ENCODE peak calls at places on chromosomes 2 and 18, in eight cellular contexts. One of them, this sample, is unnamed.
A peak's percentile ranks its signal among the peaks of the same experiment; 100 is the strongest.

GRCh38 chr2:241187101-241187690 is 1.3 kb upstream of the ANO7 start:
- DNase-seq in BE2C: no peak
- DNase-seq in psoas muscle: no peak
- DNase-seq in BJ: no peak
- DNase-seq in mesendoderm: peak; percentile 34
- DNase-seq in neural progenitor cell: no peak
- DNase-seq in naive thymus-derived CD4-positive, alpha-beta T cell: no peak
- DNase-seq in cardiac muscle cell: no peak
- DNase-seq in this sample: no peak

GRCh38 chr2:18219676-18220075 is 340.8 kb downstream of the RDH14 start:
- DNase-seq in BE2C: no peak
- DNase-seq in psoas muscle: no peak
- DNase-seq in BJ: no peak
- DNase-seq in mesendoderm: no peak
- DNase-seq in neural progenitor cell: no peak
- DNase-seq in naive thymus-derived CD4-positive, alpha-beta T cell: no peak
- DNase-seq in cardiac muscle cell: peak; percentile 20
- DNase-seq in this sample: no peak

GRCh38 chr2:37869756-37870155 is 55.3 kb upstream of the RMDN2 start:
- DNase-seq in BE2C: no peak
- DNase-seq in psoas muscle: no peak
- DNase-seq in BJ: peak; percentile 33
- DNase-seq in mesendoderm: no peak
- DNase-seq in neural progenitor cell: no peak
- DNase-seq in naive thymus-derived CD4-positive, alpha-beta T cell: no peak
- DNase-seq in cardiac muscle cell: peak; percentile 28
- DNase-seq in this sample: no peak

GRCh38 chr18:37516361-37516853 is 49.2 kb downstream of the CELF4 start:
- DNase-seq in BE2C: peak; percentile 71
- DNase-seq in psoas muscle: no peak
- DNase-seq in BJ: no peak
- DNase-seq in mesendoderm: no peak
- DNase-seq in neural progenitor cell: no peak
- DNase-seq in naive thymus-derived CD4-positive, alpha-beta T cell: no peak
- DNase-seq in cardiac muscle cell: no peak
- DNase-seq in this sample: no peak

GRCh38 chr2:186827862-186828492 is 21.0 kb downstream of the ZSWIM2 start:
- DNase-seq in BE2C: no peak
- DNase-seq in psoas muscle: no peak
- DNase-seq in BJ: no peak
- DNase-seq in mesendoderm: no peak
- DNase-seq in neural progenitor cell: no peak
- DNase-seq in naive thymus-derived CD4-positive, alpha-beta T cell: no peak
- DNase-seq in cardiac muscle cell: no peak
- DNase-seq in this sample: no peak

GRCh38 chr18:32478818-32479217 is 8.1 kb upstream of the GAREM1 start:
- DNase-seq in BE2C: no peak
- DNase-seq in psoas muscle: no peak
- DNase-seq in BJ: no peak
- DNase-seq in mesendoderm: no peak
- DNase-seq in neural progenitor cell: peak; percentile 39
- DNase-seq in naive thymus-derived CD4-positive, alpha-beta T cell: no peak
- DNase-seq in cardiac muscle cell: no peak
- DNase-seq in this sample: no peak

GRCh38 chr2:20526146-20526545 is 79.3 kb downstream of the RHOB start:
- DNase-seq in BE2C: no peak
- DNase-seq in psoas muscle: no peak
- DNase-seq in BJ: no peak
- DNase-seq in mesendoderm: no peak
- DNase-seq in neural progenitor cell: no peak
- DNase-seq in naive thymus-derived CD4-positive, alpha-beta T cell: no peak
- DNase-seq in cardiac muscle cell: no peak
- DNase-seq in this sample: no peak

GRCh38 chr2:73285162-73285739 is 973 bp upstream of the FBXO41 start:
- DNase-seq in BE2C: no peak
- DNase-seq in psoas muscle: no peak
- DNase-seq in BJ: no peak
- DNase-seq in mesendoderm: no peak
- DNase-seq in neural progenitor cell: no peak
- DNase-seq in naive thymus-derived CD4-positive, alpha-beta T cell: no peak
- DNase-seq in cardiac muscle cell: no peak
- DNase-seq in this sample: no peak

GRCh38 chr2:229270551-229271410 is at the start of gene PID1:
- DNase-seq in BE2C: no peak
- DNase-seq in psoas muscle: peak; percentile 60
- DNase-seq in BJ: no peak
- DNase-seq in mesendoderm: peak; percentile 51
- DNase-seq in neural progenitor cell: peak; percentile 88
- DNase-seq in naive thymus-derived CD4-positive, alpha-beta T cell: no peak
- DNase-seq in cardiac muscle cell: peak; percentile 73
- DNase-seq in this sample: no peak

GRCh38 chr2:226673314-226673723 is 126.3 kb downstream of the IRS1 start:
- DNase-seq in BE2C: peak; percentile 15
- DNase-seq in psoas muscle: peak; percentile 78
- DNase-seq in BJ: no peak
- DNase-seq in mesendoderm: peak; percentile 90
- DNase-seq in neural progenitor cell: no peak
- DNase-seq in naive thymus-derived CD4-positive, alpha-beta T cell: no peak
- DNase-seq in cardiac muscle cell: peak; percentile 91
- DNase-seq in this sample: no peak

GRCh38 chr2:30790879-30791278 is 16.4 kb downstream of the CAPN13 start:
- DNase-seq in BE2C: no peak
- DNase-seq in psoas muscle: no peak
- DNase-seq in BJ: no peak
- DNase-seq in mesendoderm: no peak
- DNase-seq in neural progenitor cell: no peak
- DNase-seq in naive thymus-derived CD4-positive, alpha-beta T cell: no peak
- DNase-seq in cardiac muscle cell: no peak
- DNase-seq in this sample: no peak

GRCh38 chr18:58838946-58839345 is 25.7 kb upstream of the ZNF532 start:
- DNase-seq in BE2C: no peak
- DNase-seq in psoas muscle: no peak
- DNase-seq in BJ: no peak
- DNase-seq in mesendoderm: no peak
- DNase-seq in neural progenitor cell: no peak
- DNase-seq in naive thymus-derived CD4-positive, alpha-beta T cell: no peak
- DNase-seq in cardiac muscle cell: no peak
- DNase-seq in this sample: no peak

GRCh38 chr2:46157072-46157965 is 139.9 kb upstream of the EPAS1 start:
- DNase-seq in BE2C: no peak
- DNase-seq in psoas muscle: no peak
- DNase-seq in BJ: no peak
- DNase-seq in mesendoderm: no peak
- DNase-seq in neural progenitor cell: no peak
- DNase-seq in naive thymus-derived CD4-positive, alpha-beta T cell: no peak
- DNase-seq in cardiac muscle cell: peak; percentile 45
- DNase-seq in this sample: no peak

GRCh38 chr2:632471-632870 is 44.7 kb downstream of the TMEM18 start:
- DNase-seq in BE2C: no peak
- DNase-seq in psoas muscle: no peak
- DNase-seq in BJ: no peak
- DNase-seq in mesendoderm: no peak
- DNase-seq in neural progenitor cell: no peak
- DNase-seq in naive thymus-derived CD4-positive, alpha-beta T cell: no peak
- DNase-seq in cardiac muscle cell: no peak
- DNase-seq in this sample: no peak

GRCh38 chr2:128365217-128365905 is 46.7 kb upstream of the HS6ST1 start:
- DNase-seq in BE2C: no peak
- DNase-seq in psoas muscle: peak; percentile 32
- DNase-seq in BJ: no peak
- DNase-seq in mesendoderm: no peak
- DNase-seq in neural progenitor cell: no peak
- DNase-seq in naive thymus-derived CD4-positive, alpha-beta T cell: no peak
- DNase-seq in cardiac muscle cell: no peak
- DNase-seq in this sample: no peak

GRCh38 chr2:168948621-168949212 is 47.6 kb downstream of the G6PC2 start:
- DNase-seq in BE2C: no peak
- DNase-seq in psoas muscle: no peak
- DNase-seq in BJ: no peak
- DNase-seq in mesendoderm: peak; percentile 31
- DNase-seq in neural progenitor cell: peak; percentile 37
- DNase-seq in naive thymus-derived CD4-positive, alpha-beta T cell: no peak
- DNase-seq in cardiac muscle cell: peak; percentile 41
- DNase-seq in this sample: no peak

GRCh38 chr2:180359522-180360282 is 352.6 kb upstream of the CWC22 start:
- DNase-seq in BE2C: no peak
- DNase-seq in psoas muscle: no peak
- DNase-seq in BJ: no peak
- DNase-seq in mesendoderm: peak; percentile 38
- DNase-seq in neural progenitor cell: no peak
- DNase-seq in naive thymus-derived CD4-positive, alpha-beta T cell: no peak
- DNase-seq in cardiac muscle cell: no peak
- DNase-seq in this sample: no peak

DNA sequence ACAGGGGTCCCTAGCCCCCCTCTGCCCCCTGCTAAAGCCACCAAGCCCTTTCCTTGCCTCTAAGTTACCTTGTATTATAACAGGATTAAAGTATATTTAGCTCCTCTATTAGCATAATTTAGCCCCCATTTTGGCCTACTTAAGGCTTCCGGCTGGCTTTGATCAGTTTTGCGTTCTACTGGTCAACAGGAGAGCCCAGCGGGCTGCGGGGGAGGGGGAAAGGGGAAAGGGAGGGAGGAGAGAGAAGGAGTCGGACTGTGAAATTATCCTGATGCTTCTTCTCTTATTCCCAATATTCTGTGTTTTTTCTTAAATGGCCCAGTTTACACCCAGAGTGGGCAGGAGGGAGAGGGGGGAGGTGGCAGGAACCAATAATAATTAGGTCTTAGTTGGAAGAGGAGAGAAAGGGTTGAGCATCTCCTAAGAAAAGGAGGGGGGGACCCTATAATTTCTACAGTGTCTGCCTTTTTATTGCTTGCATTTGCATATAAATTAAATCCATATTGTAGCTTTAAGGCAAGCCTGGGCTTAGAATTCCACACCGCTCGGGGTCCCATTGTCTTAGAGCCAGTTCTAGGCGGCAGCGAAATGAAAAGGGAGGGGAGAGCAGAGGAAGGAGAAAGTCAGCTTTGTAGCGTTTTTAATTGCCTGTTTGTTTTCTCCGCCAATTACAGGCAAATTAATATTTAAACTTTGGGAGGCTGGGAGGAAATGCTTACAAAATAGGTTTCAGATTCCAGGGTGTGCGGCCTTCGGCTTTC is 39.6 kb downstream of the EN1 start:
- DNase-seq in BE2C: no peak
- DNase-seq in psoas muscle: no peak
- DNase-seq in BJ: no peak
- DNase-seq in mesendoderm: peak; percentile 30
- DNase-seq in neural progenitor cell: peak; percentile 73
- DNase-seq in naive thymus-derived CD4-positive, alpha-beta T cell: no peak
- DNase-seq in cardiac muscle cell: no peak
- DNase-seq in this sample: no peak
- H3K4me3 ChIP-seq in BE2C: no peak overlapping the region
- H3K4me3 ChIP-seq in psoas muscle: no peak overlapping the region
- H3K4me3 ChIP-seq in BJ: no peak overlapping the region
- H3K4me3 ChIP-seq in mesendoderm: no peak overlapping the region
- H3K4me3 ChIP-seq in neural progenitor cell: peak overlapping the region; percentile 36
- H3K4me3 ChIP-seq in naive thymus-derived CD4-positive, alpha-beta T cell: no peak overlapping the region
- H3K4me3 ChIP-seq in cardiac muscle cell: no peak overlapping the region
- H3K4me3 ChIP-seq in this sample: no peak overlapping the region

GRCh38 chr18:7116001-7116831 is 1.4 kb downstream of the LAMA1 start:
- DNase-seq in BE2C: no peak
- DNase-seq in psoas muscle: no peak
- DNase-seq in BJ: no peak
- DNase-seq in mesendoderm: peak; percentile 85
- DNase-seq in neural progenitor cell: peak; percentile 90
- DNase-seq in naive thymus-derived CD4-positive, alpha-beta T cell: no peak
- DNase-seq in cardiac muscle cell: peak; percentile 64
- DNase-seq in this sample: no peak
- H3K4me3 ChIP-seq in BE2C: no peak overlapping the region
- H3K4me3 ChIP-seq in psoas muscle: peak overlapping the region; percentile 66
- H3K4me3 ChIP-seq in BJ: peak overlapping the region; percentile 33
- H3K4me3 ChIP-seq in mesendoderm: peak overlapping the region; percentile 72
- H3K4me3 ChIP-seq in neural progenitor cell: peak overlapping the region; percentile 95
- H3K4me3 ChIP-seq in naive thymus-derived CD4-positive, alpha-beta T cell: no peak overlapping the region
- H3K4me3 ChIP-seq in cardiac muscle cell: peak overlapping the region; percentile 72
- H3K4me3 ChIP-seq in this sample: no peak overlapping the region

GRCh38 chr2:222307138-222307756 is 8.4 kb upstream of the PAX3 start:
- DNase-seq in BE2C: no peak
- DNase-seq in psoas muscle: no peak
- DNase-seq in BJ: no peak
- DNase-seq in mesendoderm: no peak
- DNase-seq in neural progenitor cell: peak; percentile 74
- DNase-seq in naive thymus-derived CD4-positive, alpha-beta T cell: no peak
- DNase-seq in cardiac muscle cell: no peak
- DNase-seq in this sample: no peak

GRCh38 chr2:222306393-222307137 is 7.8 kb upstream of the PAX3 start:
- DNase-seq in BE2C: no peak
- DNase-seq in psoas muscle: no peak
- DNase-seq in BJ: no peak
- DNase-seq in mesendoderm: no peak
- DNase-seq in neural progenitor cell: peak; percentile 30
- DNase-seq in naive thymus-derived CD4-positive, alpha-beta T cell: no peak
- DNase-seq in cardiac muscle cell: no peak
- DNase-seq in this sample: no peak

GRCh38 chr2:222309361-222309760 is 10.6 kb upstream of the PAX3 start:
- DNase-seq in BE2C: no peak
- DNase-seq in psoas muscle: no peak
- DNase-seq in BJ: no peak
- DNase-seq in mesendoderm: no peak
- DNase-seq in neural progenitor cell: no peak
- DNase-seq in naive thymus-derived CD4-positive, alpha-beta T cell: no peak
- DNase-seq in cardiac muscle cell: no peak
- DNase-seq in this sample: no peak

GRCh38 chr2:222309766-222310165 is 11.0 kb upstream of the PAX3 start:
- DNase-seq in BE2C: no peak
- DNase-seq in psoas muscle: no peak
- DNase-seq in BJ: no peak
- DNase-seq in mesendoderm: no peak
- DNase-seq in neural progenitor cell: no peak
- DNase-seq in naive thymus-derived CD4-positive, alpha-beta T cell: no peak
- DNase-seq in cardiac muscle cell: no peak
- DNase-seq in this sample: no peak

DNA sequence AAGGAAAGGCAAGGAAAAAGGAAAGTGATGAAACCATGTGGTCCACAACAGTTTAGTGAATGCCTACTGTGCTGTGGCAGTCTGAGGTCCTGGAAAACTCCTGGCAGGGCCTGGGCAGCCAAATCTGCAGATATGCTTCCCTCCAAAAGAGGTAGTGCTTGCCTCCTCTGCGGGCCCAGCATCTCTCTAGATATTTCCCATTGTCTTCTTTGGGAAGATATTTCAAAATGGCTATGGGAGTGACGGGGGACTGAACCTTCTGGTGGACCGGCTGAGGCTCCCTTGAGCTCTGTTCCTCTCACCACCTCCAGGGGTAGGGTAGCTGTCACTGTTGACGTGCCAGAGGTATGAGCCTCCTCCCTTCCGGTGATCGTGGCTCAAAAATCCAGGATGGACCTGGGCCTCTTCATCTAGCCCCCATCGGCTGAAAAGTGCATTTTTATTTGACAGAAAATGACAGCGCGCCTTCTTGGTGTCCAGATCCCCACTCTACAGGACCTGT is 9.2 kb upstream of the PAX3 start:
- DNase-seq in BE2C: no peak
- DNase-seq in psoas muscle: no peak
- DNase-seq in BJ: no peak
- DNase-seq in mesendoderm: no peak
- DNase-seq in neural progenitor cell: no peak
- DNase-seq in naive thymus-derived CD4-positive, alpha-beta T cell: no peak
- DNase-seq in cardiac muscle cell: no peak
- DNase-seq in this sample: no peak
- H3K4me3 ChIP-seq in BE2C: no peak overlapping the region
- H3K4me3 ChIP-seq in psoas muscle: no peak overlapping the region
- H3K4me3 ChIP-seq in BJ: no peak overlapping the region
- H3K4me3 ChIP-seq in mesendoderm: no peak overlapping the region
- H3K4me3 ChIP-seq in neural progenitor cell: no peak overlapping the region
- H3K4me3 ChIP-seq in naive thymus-derived CD4-positive, alpha-beta T cell: no peak overlapping the region
- H3K4me3 ChIP-seq in cardiac muscle cell: no peak overlapping the region
- H3K4me3 ChIP-seq in this sample: no peak overlapping the region

GRCh38 chr2:177260398-177260797 is 4.1 kb downstream of the NFE2L2 start:
- DNase-seq in BE2C: no peak
- DNase-seq in psoas muscle: no peak
- DNase-seq in BJ: no peak
- DNase-seq in mesendoderm: no peak
- DNase-seq in neural progenitor cell: no peak
- DNase-seq in naive thymus-derived CD4-positive, alpha-beta T cell: no peak
- DNase-seq in cardiac muscle cell: no peak
- DNase-seq in this sample: no peak
- H3K4me3 ChIP-seq in BE2C: no peak overlapping the region
- H3K4me3 ChIP-seq in psoas muscle: peak overlapping the region; percentile 86
- H3K4me3 ChIP-seq in BJ: no peak overlapping the region
- H3K4me3 ChIP-seq in mesendoderm: no peak overlapping the region
- H3K4me3 ChIP-seq in neural progenitor cell: no peak overlapping the region
- H3K4me3 ChIP-seq in naive thymus-derived CD4-positive, alpha-beta T cell: no peak overlapping the region
- H3K4me3 ChIP-seq in cardiac muscle cell: no peak overlapping the region
- H3K4me3 ChIP-seq in this sample: no peak overlapping the region

This sample was measured in CD4-positive, alpha-beta memory T cell.